ENCODE peak calls at places on chromosomes 7 and 10, in four cellular contexts. Z is neural crest cell, I is bronchial epithelial cell, U is WTC11. E is an unnamed sample.

GRCh38 chr10:59622320-59622901 is 87.2 kb downstream of the SLC16A9 start:
- DNase-seq in I (peak; percentile 63), U (peak; percentile 54), Z (peak; percentile 39), E (peak; percentile 35)

GRCh38 chr7:2804227-2804763 is 39.8 kb downstream of the GNA12 start:
- DNase-seq in U (no peak), Z (no peak), I (no peak), E (no peak)

GRCh38 chr7:117269417-117269816 is 53.4 kb downstream of the WNT2 start:
- DNase-seq in I (peak; percentile 99), Z (no peak), U (no peak), E (no peak)

GRCh38 chr10:121137533-121137932 is 286.4 kb downstream of the WDR11 start:
- DNase-seq in Z (no peak), U (no peak), I (no peak), E (no peak)

GRCh38 chr10:79947787-79948424 is 999 bp downstream of the SFTPD start:
- DNase-seq in U (no peak), Z (no peak), I (no peak), E (no peak)

GRCh38 chr10:69936091-69936490 is 116.6 kb upstream of the MACROH2A2 start:
- DNase-seq in I (no peak), U (peak; percentile 41), Z (no peak), E (no peak)

GRCh38 chr10:124674768-124675222 is 69.4 kb downstream of the FAM53B start:
- DNase-seq in I (no peak), Z (no peak), U (no peak), E (no peak)

GRCh38 chr10:113131611-113132330 is 181.7 kb downstream of the TCF7L2 start:
- DNase-seq in U (no peak), Z (no peak), I (no peak), E (no peak)

GRCh38 chr10:80484243-80484642 is 30.1 kb downstream of the TSPAN14 start:
- DNase-seq in I (no peak), Z (no peak), U (no peak), E (no peak)

GRCh38 chr10:76920581-76920980 is 717.0 kb downstream of the KCNMA1 start:
- DNase-seq in U (no peak), I (no peak), Z (no peak), E (no peak)

GRCh38 chr7:18128846-18129245 is 101.2 kb upstream of the PRPS1L1 start:
- DNase-seq in U (no peak), I (no peak), Z (no peak), E (no peak)

GRCh38 chr10:98394855-98395440 is 20.0 kb downstream of the PYROXD2 start:
- DNase-seq in I (no peak), U (no peak), Z (no peak), E (no peak)

GRCh38 chr10:9608592-9608991 is 1409.1 kb upstream of the CELF2 start:
- DNase-seq in Z (no peak), U (no peak), I (peak; percentile 38), E (no peak)

GRCh38 chr10:18549105-18549504 is 102.3 kb downstream of the NSUN6 start:
- DNase-seq in U (no peak), Z (no peak), I (no peak), E (no peak)

GRCh38 chr10:18179901-18180300 is 39.7 kb downstream of the CACNB2 start:
- DNase-seq in U (no peak), I (no peak), Z (no peak), E (no peak)

GRCh38 chr7:1813394-1814088 is 143.5 kb downstream of the ELFN1 start:
- DNase-seq in Z (no peak), U (no peak), I (no peak), E (peak; percentile 28)

GRCh38 chr10:93261961-93262610 is 188.4 kb downstream of the CYP26A1 start:
- DNase-seq in I (peak; percentile 93), U (no peak), Z (no peak), E (no peak)

GRCh38 chr7:139708541-139708940 is 69.3 kb downstream of the HIPK2 start:
- DNase-seq in U (no peak), I (no peak), Z (no peak), E (no peak)

GRCh38 chr7:47153076-47153475 is 428.8 kb downstream of the TNS3 start:
- DNase-seq in Z (no peak), I (peak; percentile 57), U (no peak), E (no peak)

GRCh38 chr10:14374745-14375445 is 44.2 kb upstream of the FRMD4A start:
- DNase-seq in Z (no peak), I (no peak), U (no peak), E (no peak)

GRCh38 chr10:76035010-76035727 is 603.7 kb downstream of the LRMDA start:
- DNase-seq in I (no peak), U (no peak), Z (no peak), E (no peak)

GRCh38 chr7:18624436-18624835 is 128.9 kb downstream of the HDAC9 start:
- DNase-seq in U (no peak), I (no peak), Z (no peak), E (no peak)

GRCh38 chr10:30459283-30459682 is 25.3 kb downstream of the MAP3K8 start:
- DNase-seq in Z (no peak), I (no peak), U (no peak), E (no peak)

GRCh38 chr7:34091330-34091917 is 186.1 kb downstream of the BMPER start:
- DNase-seq in Z (no peak), U (peak; percentile 48), I (peak; percentile 68), E (peak; percentile 39)

GRCh38 chr7:264541-265191 is 25.3 kb upstream of the FOXL3 start:
- DNase-seq in I (peak; percentile 64), Z (no peak), U (no peak), E (peak; percentile 12)

GRCh38 chr7:139118803-139119485 is 9.4 kb upstream of the ZC3HAV1 start:
- DNase-seq in I (no peak), Z (no peak), U (no peak), E (no peak)

GRCh38 chr10:78556700-78557432 is 511.9 kb upstream of the ZMIZ1 start:
- DNase-seq in I (no peak), U (no peak), Z (no peak), E (no peak)

GRCh38 chr7:37713613-37714012 is 30.0 kb downstream of the GPR141 start:
- DNase-seq in I (peak; percentile 72), U (no peak), Z (no peak), E (no peak)

GRCh38 chr7:116522247-116522646 is 2.6 kb upstream of the CAV1 start:
- DNase-seq in Z (no peak), I (peak; percentile 96), U (no peak), E (no peak)

GRCh38 chr10:6133331-6134098 is 44.7 kb downstream of the RBM17 start:
- DNase-seq in U (peak; percentile 40), Z (no peak), I (no peak), E (no peak)

GRCh38 chr7:24722386-24723177 is 34.7 kb downstream of the GSDME start:
- DNase-seq in U (no peak), Z (no peak), I (no peak), E (no peak)

GRCh38 chr7:12062062-12062461 is 149.0 kb upstream of the TMEM106B start:
- DNase-seq in Z (no peak), I (peak; percentile 5), U (peak; percentile 9), E (no peak)
- TF ChIP-seq CTCF in Z (peak; percentile 51), I (peak; percentile 20), U (no peak), E (peak; percentile 40)

GRCh38 chr7:142420554-142421362 is 162.9 kb upstream of the PRSS58 start:
- DNase-seq in U (peak; percentile 45), Z (no peak), I (no peak), E (peak; percentile 76)
- TF ChIP-seq CTCF in U (no peak), Z (no peak), I (peak; percentile 31), E (no peak)

DNA sequence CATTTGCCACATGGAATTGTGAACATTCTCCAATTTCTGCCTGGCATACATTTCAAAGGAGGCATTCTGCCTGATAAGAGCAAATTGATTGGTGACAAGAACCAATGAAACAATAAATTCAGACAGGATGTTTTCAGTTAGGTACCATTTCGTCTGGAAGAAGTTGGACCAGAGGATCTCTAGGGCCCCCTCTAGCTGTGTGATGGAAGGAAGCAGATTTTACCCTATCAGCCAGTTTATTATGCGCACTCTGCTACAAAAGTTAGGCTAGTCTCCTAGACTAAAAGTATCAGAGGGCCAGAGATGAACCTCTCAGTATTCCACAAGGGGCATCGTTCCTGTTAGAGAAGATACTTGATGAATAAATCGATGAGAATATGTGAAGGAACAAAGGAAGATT is 118.0 kb downstream of the BUB3 start:
- DNase-seq in U (no peak), I (no peak), Z (no peak), E (no peak)
- TF ChIP-seq CTCF in U (no peak), I (peak; percentile 16), Z (no peak), E (no peak)

GRCh38 chr7:129144834-129145668 is 544 bp downstream of the TSPAN33 start:
- DNase-seq in U (no peak), I (no peak), Z (no peak), E (no peak)
- TF ChIP-seq CTCF in U (no peak), I (peak; percentile 40), Z (peak; percentile 39), E (no peak)

GRCh38 chr7:22256702-22257101 is 100.3 kb downstream of the RAPGEF5 start:
- DNase-seq in Z (no peak), U (no peak), I (no peak), E (no peak)
- TF ChIP-seq CTCF in Z (no peak), U (no peak), I (no peak), E (peak; percentile 25)

E was measured in glutamatergic neuron.